ENCODE peak calls at places on chromosomes 13 and 19, in seven cellular contexts. C is activated CD4-positive, CD25-positive, alpha-beta regulatory T cell treated with anti-CD3 and anti-CD28 coated beads, Interleukin-2, amount 50 U/mL, for 72 hours; X is psoas muscle; J is stimulated activated CD4-positive, alpha-beta T cell treated with anti-CD3 and anti-CD28 coated beads, Interleukin-15, amount 100 ng/mL, for 24 hours; Z is stimulated activated CD8-positive, alpha-beta memory T cell treated with anti-CD3 and anti-CD28 coated beads, Interleukin-15, amount 100 ng/mL, for 4 hours; W is caudate nucleus; E is posterior cingulate gyrus. H is an unnamed sample.

GRCh38 chr19:33280351-33280921 is 21.9 kb downstream of the CEBPA start:
- DNase-seq in W (no peak), C (peak; percentile 48), Z (no peak), J (peak; percentile 72), E (no peak), X (no peak), H (no peak)

GRCh38 chr19:33737704-33738103 is 59.0 kb upstream of the KCTD15 start:
- DNase-seq in X (no peak), E (no peak), W (no peak), Z (no peak), J (no peak), C (no peak), H (no peak)

GRCh38 chr13:23547000-23547590 is 23.1 kb upstream of the TNFRSF19 start:
- DNase-seq in E (peak; percentile 29), C (no peak), Z (no peak), W (no peak), J (no peak), X (peak; percentile 69), H (no peak)

GRCh38 chr13:80955487-80955886 is 614.6 kb upstream of the SPRY2 start:
- DNase-seq in Z (no peak), X (no peak), E (no peak), J (no peak), C (no peak), W (no peak), H (no peak)

GRCh38 chr13:38951525-38952313 is 38.9 kb downstream of the STOML3 start:
- DNase-seq in C (no peak), J (peak; percentile 12), Z (no peak), X (no peak), E (no peak), W (no peak), H (no peak)

GRCh38 chr13:52955505-52955904 is 73.1 kb upstream of the OLFM4 start:
- DNase-seq in Z (no peak), C (no peak), W (no peak), J (no peak), E (no peak), X (peak; percentile 64), H (no peak)

GRCh38 chr13:46771693-46772092 is 25.3 kb downstream of the ESD start:
- DNase-seq in J (no peak), E (no peak), W (no peak), C (no peak), X (no peak), Z (no peak), H (no peak)

GRCh38 chr13:43270043-43270830 is 246.9 kb downstream of the DNAJC15 start:
- DNase-seq in X (no peak), C (no peak), J (no peak), Z (no peak), E (no peak), W (no peak), H (no peak)

GRCh38 chr13:102289606-102290005 is 112.2 kb downstream of the FGF14 start:
- DNase-seq in X (no peak), E (no peak), C (no peak), Z (no peak), W (no peak), J (no peak), H (no peak)

GRCh38 chr19:3375221-3376088 is 9.1 kb downstream of the NFIC start:
- DNase-seq in W (peak; percentile 31), X (peak; percentile 99), C (no peak), Z (no peak), E (peak; percentile 89), J (no peak), H (no peak)

GRCh38 chr19:16739546-16739945 is 19.9 kb downstream of the NWD1 start:
- DNase-seq in E (no peak), W (no peak), J (no peak), X (no peak), Z (no peak), C (no peak), H (no peak)

GRCh38 chr19:35860818-35861639 is 4.3 kb downstream of the KIRREL2 start:
- DNase-seq in J (peak; percentile 29), E (no peak), Z (no peak), X (no peak), C (no peak), W (no peak), H (no peak)

GRCh38 chr19:46863818-46864629 is 3.2 kb downstream of the ARHGAP35 start:
- DNase-seq in Z (no peak), W (no peak), X (no peak), C (no peak), J (no peak), E (no peak), H (no peak)

GRCh38 chr13:25738342-25738771 is 313.5 kb downstream of the SHISA2 start:
- DNase-seq in W (no peak), E (no peak), J (no peak), C (no peak), Z (no peak), X (no peak), H (no peak)

GRCh38 chr19:46394398-46394797 is 19.0 kb downstream of the CCDC8 start:
- DNase-seq in E (no peak), J (no peak), X (peak; percentile 17), Z (no peak), W (no peak), C (no peak), H (no peak)

GRCh38 chr13:65836066-65836465 is 1394.1 kb downstream of the PCDH9 start:
- DNase-seq in W (no peak), J (no peak), C (no peak), X (no peak), Z (no peak), E (no peak), H (no peak)

GRCh38 chr13:80100636-80101035 is 240.3 kb downstream of the SPRY2 start:
- DNase-seq in E (no peak), W (no peak), C (no peak), J (no peak), X (no peak), Z (no peak), H (no peak)

GRCh38 chr19:33473644-33474305 is 47.8 kb downstream of the PEPD start:
- DNase-seq in J (no peak), X (no peak), W (no peak), C (no peak), Z (no peak), E (no peak), H (no peak)

GRCh38 chr19:15038304-15038703 is 11.0 kb upstream of the CASP14 start:
- DNase-seq in J (no peak), X (peak; percentile 67), E (no peak), W (no peak), C (no peak), Z (no peak), H (no peak)

GRCh38 chr13:43303040-43303729 is 279.8 kb downstream of the DNAJC15 start:
- DNase-seq in Z (no peak), C (no peak), J (peak; percentile 7), E (peak; percentile 71), X (peak; percentile 82), W (no peak), H (no peak)

GRCh38 chr13:31385534-31385933 is 185.8 kb downstream of the B3GLCT start:
- DNase-seq in Z (no peak), C (no peak), W (no peak), J (no peak), X (no peak), E (no peak), H (no peak)

GRCh38 chr13:73138276-73138950 is 79.6 kb downstream of the KLF5 start:
- DNase-seq in W (no peak), Z (no peak), J (no peak), C (no peak), X (no peak), E (no peak), H (no peak)

GRCh38 chr13:76980075-76980718 is 11.7 kb upstream of the CLN5 start:
- DNase-seq in Z (peak; percentile 60), X (peak; percentile 89), C (peak; percentile 92), W (peak; percentile 5), E (peak; percentile 86), J (peak; percentile 90), H (peak; percentile 84)

GRCh38 chr13:101398920-101399319 is 17.4 kb downstream of the NALCN start:
- DNase-seq in C (no peak), J (no peak), E (no peak), X (no peak), Z (no peak), W (no peak), H (no peak)

GRCh38 chr13:66069570-66069969 is 1160.6 kb downstream of the PCDH9 start:
- DNase-seq in C (no peak), X (no peak), J (no peak), E (no peak), W (no peak), Z (no peak), H (no peak)

GRCh38 chr19:19489804-19490204 is 25.5 kb downstream of the TSSK6 start:
- DNase-seq in W (no peak), Z (no peak), E (no peak), C (no peak), X (peak; percentile 61), J (no peak), H (no peak)

GRCh38 chr19:28884786-28885476 is 328.0 kb downstream of the UQCRFS1 start:
- DNase-seq in J (no peak), Z (no peak), E (no peak), W (no peak), X (no peak), C (no peak), H (no peak)

GRCh38 chr13:49098198-49098597 is 121.9 kb upstream of the MLNR start:
- DNase-seq in J (no peak), E (no peak), W (no peak), Z (no peak), X (no peak), C (no peak), H (no peak)

GRCh38 chr13:21142766-21143165 is 33.6 kb downstream of the SKA3 start:
- DNase-seq in X (no peak), Z (no peak), W (no peak), E (no peak), J (no peak), C (no peak), H (no peak)

GRCh38 chr19:30445385-30445784 is 73.2 kb downstream of the ZNF536 start:
- DNase-seq in X (no peak), C (no peak), E (no peak), W (no peak), Z (no peak), J (no peak), H (no peak)

GRCh38 chr19:7623725-7624603 is 5.4 kb downstream of the XAB2 start:
- DNase-seq in X (no peak), C (no peak), J (no peak), W (no peak), E (no peak), Z (no peak), H (no peak)

GRCh38 chr19:6464070-6464873 is at the start of gene CRB3:
- DNase-seq in J (peak; percentile 36), X (no peak), Z (no peak), W (no peak), E (no peak), C (peak; percentile 49), H (no peak)